ENCODE peak calls at places on chromosomes 11 and 22, in four cellular contexts. One of them, this sample, is unnamed.

GRCh38 chr22:21068681-21069276 is 23.0 kb downstream of the LRRC74B start:
- DNase-seq in HCT116: no peak
- DNase-seq in GM12878: no peak
- DNase-seq in breast epithelium: peak
- DNase-seq in this sample: no peak

GRCh38 chr22:17724241-17724640 is 50.0 kb downstream of the BID start:
- DNase-seq in HCT116: no peak
- DNase-seq in GM12878: no peak
- DNase-seq in breast epithelium: no peak
- DNase-seq in this sample: no peak

GRCh38 chr11:77884829-77885190 is 63.9 kb downstream of the AAMDC start:
- DNase-seq in HCT116: no peak
- DNase-seq in GM12878: no peak
- DNase-seq in breast epithelium: no peak
- DNase-seq in this sample: no peak

GRCh38 chr11:69746780-69747742 is 28.1 kb downstream of the FGF4 start:
- DNase-seq in HCT116: no peak
- DNase-seq in GM12878: no peak
- DNase-seq in breast epithelium: no peak
- DNase-seq in this sample: no peak

GRCh38 chr11:62143727-62144126 is 19.9 kb downstream of the INCENP start:
- DNase-seq in HCT116: no peak
- DNase-seq in GM12878: no peak
- DNase-seq in breast epithelium: peak
- DNase-seq in this sample: no peak

GRCh38 chr11:11931461-11932055 is 76.9 kb downstream of the DKK3 start:
- DNase-seq in HCT116: peak
- DNase-seq in GM12878: no peak
- DNase-seq in breast epithelium: no peak
- DNase-seq in this sample: no peak

GRCh38 chr11:121802542-121802941 is 313.5 kb downstream of the BLID start:
- DNase-seq in HCT116: no peak
- DNase-seq in GM12878: no peak
- DNase-seq in breast epithelium: no peak
- DNase-seq in this sample: no peak

GRCh38 chr11:105609341-105609781 is 512 bp upstream of the GRIA4 start:
- DNase-seq in HCT116: peak
- DNase-seq in GM12878: no peak
- DNase-seq in breast epithelium: no peak
- DNase-seq in this sample: no peak

GRCh38 chr11:129249351-129249750 is 57.2 kb upstream of the ARHGAP32 start:
- DNase-seq in HCT116: no peak
- DNase-seq in GM12878: no peak
- DNase-seq in breast epithelium: no peak
- DNase-seq in this sample: no peak

GRCh38 chr11:11977206-11977938 is 31.1 kb downstream of the DKK3 start:
- DNase-seq in HCT116: peak
- DNase-seq in GM12878: no peak
- DNase-seq in breast epithelium: peak
- DNase-seq in this sample: no peak

GRCh38 chr11:2375341-2375853 is 1.7 kb upstream of the CD81 start:
- DNase-seq in HCT116: no peak
- DNase-seq in GM12878: no peak
- DNase-seq in breast epithelium: no peak
- DNase-seq in this sample: no peak

GRCh38 chr11:342328-342727 is 21.7 kb upstream of the IFITM3 start:
- DNase-seq in HCT116: no peak
- DNase-seq in GM12878: no peak
- DNase-seq in breast epithelium: peak
- DNase-seq in this sample: no peak

GRCh38 chr11:34940026-34940677 is 23.7 kb downstream of the PDHX start:
- DNase-seq in HCT116: no peak
- DNase-seq in GM12878: no peak
- DNase-seq in breast epithelium: no peak
- DNase-seq in this sample: no peak

GRCh38 chr11:91433284-91434010 is 791.2 kb upstream of the FAT3 start:
- DNase-seq in HCT116: no peak
- DNase-seq in GM12878: no peak
- DNase-seq in breast epithelium: no peak
- DNase-seq in this sample: no peak

GRCh38 chr11:103942646-103943045 is 93.8 kb upstream of the DDI1 start:
- DNase-seq in HCT116: no peak
- DNase-seq in GM12878: no peak
- DNase-seq in breast epithelium: no peak
- DNase-seq in this sample: no peak

GRCh38 chr22:38286915-38287669 is 14.3 kb upstream of the TMEM184B start:
- DNase-seq in HCT116: no peak
- DNase-seq in GM12878: no peak
- DNase-seq in breast epithelium: no peak
- DNase-seq in this sample: no peak

GRCh38 chr11:7690648-7691047 is 15.6 kb downstream of the OVCH2 start:
- DNase-seq in HCT116: no peak
- DNase-seq in GM12878: no peak
- DNase-seq in breast epithelium: no peak
- DNase-seq in this sample: no peak

GRCh38 chr11:2827256-2827655 is 58.3 kb downstream of the CDKN1C start:
- DNase-seq in HCT116: no peak
- DNase-seq in GM12878: no peak
- DNase-seq in breast epithelium: no peak
- DNase-seq in this sample: no peak

GRCh38 chr11:2526808-2527381 is 82.1 kb downstream of the KCNQ1 start:
- DNase-seq in HCT116: no peak
- DNase-seq in GM12878: no peak
- DNase-seq in breast epithelium: peak
- DNase-seq in this sample: peak

GRCh38 chr11:106031210-106031845 is 9.3 kb upstream of the MSANTD4 start:
- DNase-seq in HCT116: no peak
- DNase-seq in GM12878: no peak
- DNase-seq in breast epithelium: no peak
- DNase-seq in this sample: no peak

GRCh38 chr11:16166571-16166970 is 189.8 kb downstream of the SOX6 start:
- DNase-seq in HCT116: no peak
- DNase-seq in GM12878: no peak
- DNase-seq in breast epithelium: no peak
- DNase-seq in this sample: no peak

GRCh38 chr11:62593434-62594044 is 2.2 kb upstream of the TUT1 start:
- DNase-seq in HCT116: no peak
- DNase-seq in GM12878: no peak
- DNase-seq in breast epithelium: no peak
- DNase-seq in this sample: peak

GRCh38 chr11:78256962-78257361 is 68.2 kb downstream of the USP35 start:
- DNase-seq in HCT116: no peak
- DNase-seq in GM12878: no peak
- DNase-seq in breast epithelium: peak
- DNase-seq in this sample: no peak

GRCh38 chr11:122954455-122954854 is 27.2 kb downstream of the BSX start:
- DNase-seq in HCT116: no peak
- DNase-seq in GM12878: no peak
- DNase-seq in breast epithelium: no peak
- DNase-seq in this sample: no peak

GRCh38 chr11:16879690-16880089 is 134.5 kb downstream of the PLEKHA7 start:
- DNase-seq in HCT116: no peak
- DNase-seq in GM12878: no peak
- DNase-seq in breast epithelium: no peak
- DNase-seq in this sample: no peak

GRCh38 chr11:88158081-88158480 is 17.2 kb downstream of the RAB38 start:
- DNase-seq in HCT116: no peak
- DNase-seq in GM12878: no peak
- DNase-seq in breast epithelium: no peak
- DNase-seq in this sample: no peak

GRCh38 chr11:72511393-72512047 is 77.2 kb upstream of the CLPB start:
- DNase-seq in HCT116: no peak
- DNase-seq in GM12878: no peak
- DNase-seq in breast epithelium: no peak
- DNase-seq in this sample: no peak

GRCh38 chr11:134388590-134388989 is 23.5 kb downstream of the B3GAT1 start:
- DNase-seq in HCT116: no peak
- DNase-seq in GM12878: no peak
- DNase-seq in breast epithelium: no peak
- DNase-seq in this sample: no peak

GRCh38 chr11:70466596-70466995 is 68.3 kb downstream of the CTTN start:
- DNase-seq in HCT116: no peak
- DNase-seq in GM12878: no peak
- DNase-seq in breast epithelium: no peak
- DNase-seq in this sample: no peak

GRCh38 chr11:92251980-92252379 is 27.4 kb downstream of the FAT3 start:
- DNase-seq in HCT116: no peak
- DNase-seq in GM12878: no peak
- DNase-seq in breast epithelium: no peak
- DNase-seq in this sample: no peak

GRCh38 chr11:126331286-126331685 is 24.2 kb upstream of the ST3GAL4 start:
- DNase-seq in HCT116: no peak
- DNase-seq in GM12878: no peak
- DNase-seq in breast epithelium: no peak
- DNase-seq in this sample: no peak

GRCh38 chr11:132353255-132353654 is 982.8 kb downstream of the NTM start:
- DNase-seq in HCT116: no peak
- DNase-seq in GM12878: no peak
- DNase-seq in breast epithelium: no peak
- DNase-seq in this sample: no peak

GRCh38 chr11:79431535-79431934 is 9.3 kb downstream of the TENM4 start:
- DNase-seq in HCT116: no peak
- DNase-seq in GM12878: no peak
- DNase-seq in breast epithelium: no peak
- DNase-seq in this sample: no peak

GRCh38 chr11:10301656-10302293 is 3.1 kb upstream of the ADM start:
- DNase-seq in HCT116: no peak
- DNase-seq in GM12878: no peak
- DNase-seq in breast epithelium: no peak
- DNase-seq in this sample: no peak

GRCh38 chr11:57798905-57799559 is 37.4 kb downstream of the CTNND1 start:
- DNase-seq in HCT116: peak
- DNase-seq in GM12878: no peak
- DNase-seq in breast epithelium: no peak
- DNase-seq in this sample: no peak

GRCh38 chr22:42951093-42951710 is 63.7 kb downstream of the PACSIN2 start:
- DNase-seq in HCT116: no peak
- DNase-seq in GM12878: no peak
- DNase-seq in breast epithelium: no peak
- DNase-seq in this sample: no peak

GRCh38 chr22:29700949-29701927 is 18.6 kb upstream of the CABP7 start:
- DNase-seq in HCT116: peak
- DNase-seq in GM12878: no peak
- DNase-seq in breast epithelium: no peak
- DNase-seq in this sample: no peak

GRCh38 chr11:47571895-47572294 is 6.5 kb downstream of the PTPMT1 start:
- DNase-seq in HCT116: no peak
- DNase-seq in GM12878: no peak
- DNase-seq in breast epithelium: no peak
- DNase-seq in this sample: no peak

GRCh38 chr11:124200671-124201070 is 17.5 kb downstream of the OR10D3 start:
- DNase-seq in HCT116: no peak
- DNase-seq in GM12878: no peak
- DNase-seq in breast epithelium: no peak
- DNase-seq in this sample: no peak

GRCh38 chr11:124198852-124199389 is 15.8 kb downstream of the OR10D3 start:
- DNase-seq in HCT116: no peak
- DNase-seq in GM12878: no peak
- DNase-seq in breast epithelium: no peak
- DNase-seq in this sample: no peak

GRCh38 chr11:124199702-124200101 is 16.6 kb downstream of the OR10D3 start:
- DNase-seq in HCT116: no peak
- DNase-seq in GM12878: no peak
- DNase-seq in breast epithelium: no peak
- DNase-seq in this sample: no peak

GRCh38 chr11:124195419-124195734 is 12.2 kb downstream of the OR10D3 start:
- DNase-seq in HCT116: no peak
- DNase-seq in GM12878: no peak
- DNase-seq in breast epithelium: no peak
- DNase-seq in this sample: no peak

GRCh38 chr11:124197999-124198398 is 14.9 kb downstream of the OR10D3 start:
- DNase-seq in HCT116: no peak
- DNase-seq in GM12878: no peak
- DNase-seq in breast epithelium: no peak
- DNase-seq in this sample: no peak
- TF ChIP-seq POLR2AphosphoS5 in HCT116: no peak
- TF ChIP-seq POLR2AphosphoS5 in GM12878: no peak
- TF ChIP-seq POLR2AphosphoS5 in breast epithelium: no peak
- TF ChIP-seq POLR2AphosphoS5 in this sample: no peak

DNA sequence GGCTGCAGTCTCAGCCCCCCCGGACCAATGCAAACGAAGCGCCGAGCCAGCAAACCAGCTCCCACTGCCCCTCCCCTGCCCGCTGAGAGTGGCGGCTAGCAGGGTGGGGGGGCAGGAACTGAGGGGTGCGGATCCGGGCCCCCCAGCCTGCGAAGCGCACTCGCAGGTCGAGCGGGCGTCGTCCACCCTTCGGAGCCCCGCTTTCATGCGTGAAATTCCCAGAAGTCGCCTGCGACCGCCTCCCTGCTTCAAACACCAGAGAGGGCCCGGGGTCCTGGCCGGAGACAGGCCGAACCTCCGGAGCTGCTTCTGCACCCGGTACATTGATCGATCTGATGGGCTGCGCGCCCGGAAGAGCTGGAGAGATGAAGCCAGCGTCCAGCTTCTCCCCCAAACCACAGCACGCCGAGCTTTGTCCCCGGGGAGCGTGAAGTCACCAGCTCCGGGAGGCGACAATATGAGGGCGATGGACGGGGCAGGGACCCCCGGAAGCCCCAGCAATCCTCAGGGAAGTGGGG is 646 bp upstream of the PATZ1 start:
- DNase-seq in HCT116: no peak
- DNase-seq in GM12878: no peak
- DNase-seq in breast epithelium: peak
- DNase-seq in this sample: peak
- TF ChIP-seq POLR2A in HCT116: no peak
- TF ChIP-seq POLR2A in GM12878: peak
- TF ChIP-seq POLR2A in breast epithelium: no peak
- TF ChIP-seq POLR2A in this sample: peak

DNA sequence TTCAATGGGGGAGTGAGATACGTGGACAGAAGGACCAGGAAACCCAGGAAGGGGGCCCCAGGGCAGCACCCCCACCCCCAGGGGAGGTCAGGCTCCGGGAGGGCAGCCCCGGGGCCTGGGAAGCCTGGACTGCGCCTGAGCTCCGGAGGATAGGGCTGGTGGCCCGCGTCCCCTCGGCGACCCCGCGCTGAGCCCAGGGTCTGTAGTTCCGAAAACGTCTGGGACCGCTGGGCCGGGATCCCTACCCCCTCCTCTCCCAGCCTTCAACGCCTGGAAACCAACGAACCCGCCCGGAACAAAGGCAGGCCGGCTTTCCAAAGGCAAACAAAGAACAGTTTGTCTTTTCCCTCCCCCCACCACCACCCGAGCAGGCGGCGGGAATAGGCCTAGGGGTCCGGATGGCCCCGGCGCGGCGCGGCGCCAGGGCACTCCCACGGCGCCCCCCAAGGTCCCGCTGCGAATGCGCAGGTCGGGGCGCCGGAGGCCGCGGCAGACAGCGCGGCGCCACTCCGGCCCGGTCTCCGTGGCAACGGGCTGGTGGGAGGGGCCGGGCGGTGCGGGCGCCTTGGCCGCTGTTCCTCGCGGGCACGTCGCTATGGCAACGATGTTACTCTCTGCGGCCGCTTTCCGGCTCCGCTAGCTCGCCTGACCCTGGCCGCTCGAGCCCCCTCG is 58.5 kb downstream of the IGLL1 start:
- DNase-seq in HCT116: peak
- DNase-seq in GM12878: peak
- DNase-seq in breast epithelium: peak
- DNase-seq in this sample: peak
- TF ChIP-seq POLR2AphosphoS5 in HCT116: peak
- TF ChIP-seq POLR2AphosphoS5 in GM12878: no peak
- TF ChIP-seq POLR2AphosphoS5 in breast epithelium: peak
- TF ChIP-seq POLR2AphosphoS5 in this sample: no peak

GRCh38 chr11:64165842-64166635 is at the start of gene MACROD1:
- DNase-seq in HCT116: peak
- DNase-seq in GM12878: no peak
- DNase-seq in breast epithelium: peak
- DNase-seq in this sample: peak
- TF ChIP-seq POLR2A in HCT116: peak
- TF ChIP-seq POLR2A in GM12878: peak
- TF ChIP-seq POLR2A in breast epithelium: no peak
- TF ChIP-seq POLR2A in this sample: peak

This sample was measured in GM12892.